ENCODE peak calls at places on chromosomes 2 and 18, in five cellular contexts. W is NCI-H446; Y is glutamatergic neuron; R is stimulated activated CD8-positive, alpha-beta memory T cell treated with anti-CD3 and anti-CD28 coated beads, Interleukin-7, amount 100 ng/mL, for 24 hours; M is mammary epithelial cell. U is an unnamed sample.

GRCh38 chr2:97699765-97700444 is 13.5 kb upstream of the ZAP70 start:
- DNase-seq in W (peak), Y (peak), R (no peak), M (peak), U (no peak)

GRCh38 chr2:236317938-236318396 is 53.8 kb upstream of the ASB18 start:
- DNase-seq in W (no peak), Y (no peak), R (no peak), M (no peak), U (no peak)

GRCh38 chr2:44912660-44913059 is 28.8 kb upstream of the SIX3 start:
- DNase-seq in W (no peak), Y (no peak), R (no peak), M (no peak), U (no peak)

GRCh38 chr18:72675394-72675793 is 131.3 kb upstream of the CBLN2 start:
- DNase-seq in W (no peak), Y (no peak), R (no peak), M (peak), U (no peak)

GRCh38 chr2:70947556-70948184 is 12.0 kb downstream of the ATP6V1B1 start:
- DNase-seq in W (no peak), Y (no peak), R (no peak), M (no peak), U (no peak)

GRCh38 chr2:9430316-9431293 is 7.2 kb downstream of the CPSF3 start:
- DNase-seq in W (no peak), Y (no peak), R (no peak), M (peak), U (no peak)

GRCh38 chr2:73386342-73386868 is 769 bp downstream of the ALMS1 start:
- DNase-seq in W (no peak), Y (no peak), R (no peak), M (no peak), U (no peak)

GRCh38 chr2:152715854-152716428 is 1.3 kb downstream of the PRPF40A start:
- DNase-seq in W (no peak), Y (peak), R (no peak), M (peak), U (no peak)

GRCh38 chr2:118714115-118714514 is 133.3 kb downstream of the EN1 start:
- DNase-seq in W (no peak), Y (no peak), R (no peak), M (no peak), U (no peak)

GRCh38 chr2:3241971-3242746 is 135.5 kb downstream of the EIPR1 start:
- DNase-seq in W (no peak), Y (no peak), R (no peak), M (no peak), U (no peak)

GRCh38 chr2:228369400-228370031 is 188.0 kb upstream of the SPHKAP start:
- DNase-seq in W (no peak), Y (no peak), R (no peak), M (no peak), U (no peak)

GRCh38 chr2:20218331-20219320 is 6.3 kb downstream of the SDC1 start:
- DNase-seq in W (no peak), Y (peak), R (no peak), M (peak), U (no peak)

GRCh38 chr2:204441316-204441715 is 104.0 kb upstream of the PARD3B start:
- DNase-seq in W (no peak), Y (no peak), R (no peak), M (no peak), U (no peak)

GRCh38 chr2:48482313-48482712 is 47.6 kb upstream of the STON1 start:
- DNase-seq in W (peak), Y (no peak), R (no peak), M (no peak), U (no peak)

GRCh38 chr2:99615247-99615771 is 125.5 kb upstream of the REV1 start:
- DNase-seq in W (peak), Y (no peak), R (no peak), M (no peak), U (no peak)

GRCh38 chr2:120418174-120418787 is 72.3 kb downstream of the INHBB start:
- DNase-seq in W (no peak), Y (no peak), R (no peak), M (no peak), U (no peak)

GRCh38 chr2:144796956-144797355 is 277.0 kb upstream of the ZEB2 start:
- DNase-seq in W (no peak), Y (no peak), R (no peak), M (no peak), U (no peak)

GRCh38 chr2:195837987-195838386 is 181.0 kb downstream of the SLC39A10 start:
- DNase-seq in W (no peak), Y (no peak), R (no peak), M (no peak), U (no peak)

GRCh38 chr2:134706587-134707329 is 12.0 kb downstream of the TMEM163 start:
- DNase-seq in W (no peak), Y (no peak), R (no peak), M (peak), U (no peak)

GRCh38 chr18:23448291-23448690 is 4.8 kb upstream of the RIOK3 start:
- DNase-seq in W (no peak), Y (no peak), R (no peak), M (no peak), U (no peak)

GRCh38 chr2:10626837-10627236 is 62.9 kb downstream of the NOL10 start:
- DNase-seq in W (no peak), Y (no peak), R (no peak), M (no peak), U (no peak)

GRCh38 chr2:159371506-159371905 is 85.0 kb upstream of the WDSUB1 start:
- DNase-seq in W (no peak), Y (no peak), R (no peak), M (no peak), U (no peak)

GRCh38 chr2:68185541-68186164 is 28.0 kb downstream of the PNO1 start:
- DNase-seq in W (peak), Y (peak), R (peak), M (peak), U (peak)

GRCh38 chr18:13381907-13382682 is 163.5 kb downstream of the LDLRAD4 start:
- DNase-seq in W (no peak), Y (no peak), R (no peak), M (no peak), U (peak)

GRCh38 chr2:20475567-20475952 is 28.7 kb downstream of the RHOB start:
- DNase-seq in W (no peak), Y (no peak), R (no peak), M (no peak), U (no peak)

GRCh38 chr18:67935638-67936037 is 419.1 kb upstream of the DSEL start:
- DNase-seq in W (no peak), Y (no peak), R (no peak), M (no peak), U (no peak)

GRCh38 chr2:240648650-240649275 is 23.5 kb downstream of the GPR35 start:
- DNase-seq in W (no peak), Y (no peak), R (no peak), M (no peak), U (no peak)

GRCh38 chr2:85481818-85482777 is 56.9 kb upstream of the MAT2A start:
- DNase-seq in W (no peak), Y (no peak), R (no peak), M (no peak), U (no peak)